ENCODE peak calls at places on chromosome 14, in five cellular contexts. E is iris pigment epithelial cell, R is spleen, D is hypothalamus, J is mucosa of descending colon. Z is an unnamed sample.
A peak's percentile ranks its signal among the peaks of the same experiment; 100 is the strongest.

GRCh38 chr14:90521121-90521929 is 124.5 kb downstream of the CALM1 start:
- DNase-seq in E (peak; percentile 33), R (no peak), D (no peak), J (no peak), Z (no peak)

GRCh38 chr14:30291216-30291615 is 267.7 kb upstream of the G2E3 start:
- DNase-seq in E (peak; percentile 81), R (no peak), D (no peak), J (no peak), Z (no peak)

GRCh38 chr14:104888489-104889373 is 23.7 kb downstream of the CEP170B start:
- DNase-seq in E (no peak), R (peak; percentile 67), D (no peak), J (no peak), Z (no peak)

GRCh38 chr14:103516426-103517171 is 6.0 kb downstream of the CKB start:
- DNase-seq in E (no peak), R (peak; percentile 48), D (no peak), J (no peak), Z (no peak)

GRCh38 chr14:68191567-68192321 is 372.2 kb downstream of the RAD51B start:
- DNase-seq in E (peak; percentile 91), R (no peak), D (no peak), J (peak; percentile 55), Z (no peak)

GRCh38 chr14:96176811-96177211 is 27.8 kb upstream of the BDKRB2 start:
- DNase-seq in E (peak; percentile 72), R (no peak), D (no peak), J (no peak), Z (no peak)

GRCh38 chr14:36773558-36773957 is 111.9 kb downstream of the PAX9 start:
- DNase-seq in E (peak; percentile 73), R (no peak), D (no peak), J (no peak), Z (no peak)

GRCh38 chr14:36478782-36479181 is 41.2 kb downstream of the NKX2-1 start:
- DNase-seq in E (no peak), R (no peak), D (no peak), J (no peak), Z (no peak)

GRCh38 chr14:68785817-68786490 is 6.9 kb downstream of the ZFP36L1 start:
- DNase-seq in E (peak; percentile 68), R (peak; percentile 72), D (no peak), J (no peak), Z (no peak)

GRCh38 chr14:49997991-49998390 is 105.1 kb downstream of the ARF6 start:
- DNase-seq in E (no peak), R (no peak), D (no peak), J (no peak), Z (no peak)